ENCODE peak calls at places on chromosomes 2 and 18, in eight cellular contexts. One of them, this sample, is unnamed.
A peak's percentile ranks its signal among the peaks of the same experiment; 100 is the strongest.

GRCh38 chr18:183769-184168 is 25.4 kb downstream of the USP14 start:
- DNase-seq in CD8-positive, alpha-beta memory T cell: no peak
- DNase-seq in HCT116: no peak
- DNase-seq in stimulated activated CD8-positive, alpha-beta memory T cell treated with anti-CD3 and anti-CD28 coated beads, Interleukin-12 subunit alpha, Interleukin-12 subunit beta, amount 100 ng/mL, for 1 hour: no peak
- DNase-seq in stomach: no peak
- DNase-seq in fibroblast of pulmonary artery: peak; percentile 49
- DNase-seq in fibroblast of lung: peak; percentile 43
- DNase-seq in GM13976: no peak
- DNase-seq in this sample: no peak

GRCh38 chr2:209876211-209876610 is 104.6 kb downstream of the UNC80 start:
- DNase-seq in GM13976: no peak
- DNase-seq in CD8-positive, alpha-beta memory T cell: no peak
- DNase-seq in fibroblast of pulmonary artery: no peak
- DNase-seq in stomach: no peak
- DNase-seq in stimulated activated CD8-positive, alpha-beta memory T cell treated with anti-CD3 and anti-CD28 coated beads, Interleukin-12 subunit alpha, Interleukin-12 subunit beta, amount 100 ng/mL, for 1 hour: no peak
- DNase-seq in fibroblast of lung: no peak
- DNase-seq in HCT116: no peak
- DNase-seq in this sample: no peak

GRCh38 chr18:44654555-44654954 is 26.1 kb upstream of the SETBP1 start:
- DNase-seq in stimulated activated CD8-positive, alpha-beta memory T cell treated with anti-CD3 and anti-CD28 coated beads, Interleukin-12 subunit alpha, Interleukin-12 subunit beta, amount 100 ng/mL, for 1 hour: no peak
- DNase-seq in HCT116: no peak
- DNase-seq in GM13976: no peak
- DNase-seq in fibroblast of pulmonary artery: peak; percentile 73
- DNase-seq in stomach: no peak
- DNase-seq in fibroblast of lung: peak; percentile 53
- DNase-seq in CD8-positive, alpha-beta memory T cell: no peak
- DNase-seq in this sample: no peak

GRCh38 chr2:240353944-240354343 is 81.5 kb upstream of the GPC1 start:
- DNase-seq in HCT116: no peak
- DNase-seq in GM13976: no peak
- DNase-seq in CD8-positive, alpha-beta memory T cell: no peak
- DNase-seq in fibroblast of lung: no peak
- DNase-seq in stomach: no peak
- DNase-seq in stimulated activated CD8-positive, alpha-beta memory T cell treated with anti-CD3 and anti-CD28 coated beads, Interleukin-12 subunit alpha, Interleukin-12 subunit beta, amount 100 ng/mL, for 1 hour: no peak
- DNase-seq in fibroblast of pulmonary artery: no peak
- DNase-seq in this sample: no peak

GRCh38 chr2:47269316-47270232 is 114.5 kb upstream of the STPG4 start:
- DNase-seq in stomach: peak; percentile 53
- DNase-seq in HCT116: peak; percentile 64
- DNase-seq in CD8-positive, alpha-beta memory T cell: no peak
- DNase-seq in stimulated activated CD8-positive, alpha-beta memory T cell treated with anti-CD3 and anti-CD28 coated beads, Interleukin-12 subunit alpha, Interleukin-12 subunit beta, amount 100 ng/mL, for 1 hour: no peak
- DNase-seq in fibroblast of pulmonary artery: peak; percentile 96
- DNase-seq in fibroblast of lung: peak; percentile 96
- DNase-seq in GM13976: no peak
- DNase-seq in this sample: no peak

GRCh38 chr2:215572341-215572848 is 136.5 kb upstream of the FN1 start:
- DNase-seq in stomach: no peak
- DNase-seq in fibroblast of lung: no peak
- DNase-seq in CD8-positive, alpha-beta memory T cell: no peak
- DNase-seq in fibroblast of pulmonary artery: no peak
- DNase-seq in GM13976: no peak
- DNase-seq in stimulated activated CD8-positive, alpha-beta memory T cell treated with anti-CD3 and anti-CD28 coated beads, Interleukin-12 subunit alpha, Interleukin-12 subunit beta, amount 100 ng/mL, for 1 hour: no peak
- DNase-seq in HCT116: no peak
- DNase-seq in this sample: no peak

GRCh38 chr2:5617796-5618195 is 74.4 kb upstream of the SOX11 start:
- DNase-seq in fibroblast of pulmonary artery: no peak
- DNase-seq in stimulated activated CD8-positive, alpha-beta memory T cell treated with anti-CD3 and anti-CD28 coated beads, Interleukin-12 subunit alpha, Interleukin-12 subunit beta, amount 100 ng/mL, for 1 hour: no peak
- DNase-seq in HCT116: no peak
- DNase-seq in fibroblast of lung: no peak
- DNase-seq in stomach: no peak
- DNase-seq in GM13976: no peak
- DNase-seq in CD8-positive, alpha-beta memory T cell: no peak
- DNase-seq in this sample: no peak

GRCh38 chr2:170873035-170873692 is 55.9 kb upstream of the GORASP2 start:
- DNase-seq in GM13976: peak; percentile 84
- DNase-seq in stimulated activated CD8-positive, alpha-beta memory T cell treated with anti-CD3 and anti-CD28 coated beads, Interleukin-12 subunit alpha, Interleukin-12 subunit beta, amount 100 ng/mL, for 1 hour: peak; percentile 57
- DNase-seq in stomach: peak; percentile 76
- DNase-seq in fibroblast of pulmonary artery: peak; percentile 72
- DNase-seq in HCT116: peak; percentile 63
- DNase-seq in CD8-positive, alpha-beta memory T cell: peak; percentile 54
- DNase-seq in fibroblast of lung: peak; percentile 65
- DNase-seq in this sample: peak; percentile 76

GRCh38 chr18:48569915-48570264 is 31.1 kb downstream of the CTIF start:
- DNase-seq in GM13976: no peak
- DNase-seq in fibroblast of lung: no peak
- DNase-seq in CD8-positive, alpha-beta memory T cell: no peak
- DNase-seq in stimulated activated CD8-positive, alpha-beta memory T cell treated with anti-CD3 and anti-CD28 coated beads, Interleukin-12 subunit alpha, Interleukin-12 subunit beta, amount 100 ng/mL, for 1 hour: no peak
- DNase-seq in fibroblast of pulmonary artery: no peak
- DNase-seq in stomach: no peak
- DNase-seq in HCT116: no peak
- DNase-seq in this sample: no peak

GRCh38 chr18:36297419-36298112 is at the start of gene FHOD3:
- DNase-seq in HCT116: no peak
- DNase-seq in stomach: peak; percentile 54
- DNase-seq in fibroblast of pulmonary artery: peak; percentile 67
- DNase-seq in stimulated activated CD8-positive, alpha-beta memory T cell treated with anti-CD3 and anti-CD28 coated beads, Interleukin-12 subunit alpha, Interleukin-12 subunit beta, amount 100 ng/mL, for 1 hour: no peak
- DNase-seq in CD8-positive, alpha-beta memory T cell: no peak
- DNase-seq in fibroblast of lung: peak; percentile 28
- DNase-seq in GM13976: peak; percentile 86
- DNase-seq in this sample: no peak

GRCh38 chr2:178514664-178515063 is 34.4 kb downstream of the PLEKHA3 start:
- DNase-seq in fibroblast of pulmonary artery: no peak
- DNase-seq in HCT116: no peak
- DNase-seq in GM13976: no peak
- DNase-seq in CD8-positive, alpha-beta memory T cell: no peak
- DNase-seq in stomach: no peak
- DNase-seq in stimulated activated CD8-positive, alpha-beta memory T cell treated with anti-CD3 and anti-CD28 coated beads, Interleukin-12 subunit alpha, Interleukin-12 subunit beta, amount 100 ng/mL, for 1 hour: no peak
- DNase-seq in fibroblast of lung: peak; percentile 31
- DNase-seq in this sample: no peak

GRCh38 chr2:84959494-84960156 is 11.3 kb upstream of the KCMF1 start:
- DNase-seq in stomach: no peak
- DNase-seq in HCT116: no peak
- DNase-seq in fibroblast of pulmonary artery: no peak
- DNase-seq in CD8-positive, alpha-beta memory T cell: no peak
- DNase-seq in fibroblast of lung: no peak
- DNase-seq in GM13976: no peak
- DNase-seq in stimulated activated CD8-positive, alpha-beta memory T cell treated with anti-CD3 and anti-CD28 coated beads, Interleukin-12 subunit alpha, Interleukin-12 subunit beta, amount 100 ng/mL, for 1 hour: no peak
- DNase-seq in this sample: no peak

GRCh38 chr18:22194151-22194598 is 24.8 kb downstream of the GATA6 start:
- DNase-seq in fibroblast of lung: no peak
- DNase-seq in stomach: peak; percentile 78
- DNase-seq in stimulated activated CD8-positive, alpha-beta memory T cell treated with anti-CD3 and anti-CD28 coated beads, Interleukin-12 subunit alpha, Interleukin-12 subunit beta, amount 100 ng/mL, for 1 hour: no peak
- DNase-seq in HCT116: no peak
- DNase-seq in GM13976: no peak
- DNase-seq in fibroblast of pulmonary artery: peak; percentile 86
- DNase-seq in CD8-positive, alpha-beta memory T cell: no peak
- DNase-seq in this sample: no peak

GRCh38 chr2:116676776-116677175 is 1137.7 kb upstream of the DDX18 start:
- DNase-seq in HCT116: no peak
- DNase-seq in GM13976: no peak
- DNase-seq in CD8-positive, alpha-beta memory T cell: no peak
- DNase-seq in stomach: no peak
- DNase-seq in fibroblast of lung: no peak
- DNase-seq in fibroblast of pulmonary artery: no peak
- DNase-seq in stimulated activated CD8-positive, alpha-beta memory T cell treated with anti-CD3 and anti-CD28 coated beads, Interleukin-12 subunit alpha, Interleukin-12 subunit beta, amount 100 ng/mL, for 1 hour: no peak
- DNase-seq in this sample: no peak

GRCh38 chr2:27771548-27772335 is at the start of gene MRPL33:
- DNase-seq in stomach: peak; percentile 97
- DNase-seq in GM13976: peak; percentile 98
- DNase-seq in stimulated activated CD8-positive, alpha-beta memory T cell treated with anti-CD3 and anti-CD28 coated beads, Interleukin-12 subunit alpha, Interleukin-12 subunit beta, amount 100 ng/mL, for 1 hour: peak; percentile 88
- DNase-seq in HCT116: peak; percentile 80
- DNase-seq in CD8-positive, alpha-beta memory T cell: peak; percentile 89
- DNase-seq in fibroblast of lung: peak; percentile 88
- DNase-seq in fibroblast of pulmonary artery: peak; percentile 91
- DNase-seq in this sample: peak; percentile 89

GRCh38 chr18:59547691-59548182 is 149.5 kb downstream of the CCBE1 start:
- DNase-seq in fibroblast of pulmonary artery: peak; percentile 81
- DNase-seq in stimulated activated CD8-positive, alpha-beta memory T cell treated with anti-CD3 and anti-CD28 coated beads, Interleukin-12 subunit alpha, Interleukin-12 subunit beta, amount 100 ng/mL, for 1 hour: no peak
- DNase-seq in HCT116: no peak
- DNase-seq in fibroblast of lung: peak; percentile 90
- DNase-seq in CD8-positive, alpha-beta memory T cell: no peak
- DNase-seq in GM13976: no peak
- DNase-seq in stomach: no peak
- DNase-seq in this sample: no peak

GRCh38 chr2:109447251-109447661 is 166.5 kb downstream of the SEPTIN10 start:
- DNase-seq in HCT116: no peak
- DNase-seq in stimulated activated CD8-positive, alpha-beta memory T cell treated with anti-CD3 and anti-CD28 coated beads, Interleukin-12 subunit alpha, Interleukin-12 subunit beta, amount 100 ng/mL, for 1 hour: no peak
- DNase-seq in fibroblast of lung: peak; percentile 86
- DNase-seq in GM13976: no peak
- DNase-seq in stomach: no peak
- DNase-seq in fibroblast of pulmonary artery: peak; percentile 50
- DNase-seq in CD8-positive, alpha-beta memory T cell: no peak
- DNase-seq in this sample: no peak

GRCh38 chr2:173288561-173288960 is 66.1 kb upstream of the CDCA7 start:
- DNase-seq in stimulated activated CD8-positive, alpha-beta memory T cell treated with anti-CD3 and anti-CD28 coated beads, Interleukin-12 subunit alpha, Interleukin-12 subunit beta, amount 100 ng/mL, for 1 hour: no peak
- DNase-seq in fibroblast of lung: peak; percentile 6
- DNase-seq in HCT116: no peak
- DNase-seq in fibroblast of pulmonary artery: peak; percentile 35
- DNase-seq in stomach: no peak
- DNase-seq in GM13976: no peak
- DNase-seq in CD8-positive, alpha-beta memory T cell: no peak
- DNase-seq in this sample: no peak

GRCh38 chr2:224918626-224919471 is 123.4 kb downstream of the DOCK10 start:
- DNase-seq in CD8-positive, alpha-beta memory T cell: no peak
- DNase-seq in stomach: no peak
- DNase-seq in HCT116: no peak
- DNase-seq in stimulated activated CD8-positive, alpha-beta memory T cell treated with anti-CD3 and anti-CD28 coated beads, Interleukin-12 subunit alpha, Interleukin-12 subunit beta, amount 100 ng/mL, for 1 hour: no peak
- DNase-seq in GM13976: no peak
- DNase-seq in fibroblast of lung: no peak
- DNase-seq in fibroblast of pulmonary artery: no peak
- DNase-seq in this sample: no peak

GRCh38 chr2:200615247-200615646 is 29.4 kb downstream of the AOX1 start:
- DNase-seq in fibroblast of pulmonary artery: peak; percentile 85
- DNase-seq in GM13976: no peak
- DNase-seq in stomach: no peak
- DNase-seq in fibroblast of lung: peak; percentile 72
- DNase-seq in HCT116: no peak
- DNase-seq in stimulated activated CD8-positive, alpha-beta memory T cell treated with anti-CD3 and anti-CD28 coated beads, Interleukin-12 subunit alpha, Interleukin-12 subunit beta, amount 100 ng/mL, for 1 hour: no peak
- DNase-seq in CD8-positive, alpha-beta memory T cell: no peak
- DNase-seq in this sample: no peak

GRCh38 chr2:216350214-216350789 is 22.0 kb downstream of the MARCHF4 start:
- DNase-seq in fibroblast of lung: peak; percentile 50
- DNase-seq in fibroblast of pulmonary artery: peak; percentile 44
- DNase-seq in CD8-positive, alpha-beta memory T cell: peak; percentile 21
- DNase-seq in stimulated activated CD8-positive, alpha-beta memory T cell treated with anti-CD3 and anti-CD28 coated beads, Interleukin-12 subunit alpha, Interleukin-12 subunit beta, amount 100 ng/mL, for 1 hour: no peak
- DNase-seq in GM13976: no peak
- DNase-seq in HCT116: no peak
- DNase-seq in stomach: no peak
- DNase-seq in this sample: no peak